ENCODE peak calls at places on chromosome 17, in five cellular contexts. A, G, Z, B and H are unnamed samples. For H3K4me1, the result is how much of the 10 kb centered on the place peaks cover.

GRCh38 chr17:6823011-6823442 is 8.5 kb downstream of the TEKT1 start:
- DNase-seq in B (no peak), Z (no peak), G (no peak), A (peak), H (no peak)

GRCh38 chr17:38613981-38614779 is 8.4 kb upstream of the SRCIN1 start:
- DNase-seq in Z (peak), A (no peak), B (no peak), G (no peak), H (no peak)

GRCh38 chr17:59547131-59547915 is 18.1 kb upstream of the DHX40 start:
- DNase-seq in B (no peak), G (no peak), A (no peak), Z (no peak), H (no peak)

GRCh38 chr17:19329839-19330238 is 32.7 kb downstream of the B9D1 start:
- DNase-seq in G (no peak), A (no peak), Z (peak), B (no peak), H (no peak)

GRCh38 chr17:21177401-21177800 is 36.6 kb downstream of the TMEM11 start:
- DNase-seq in Z (peak), G (no peak), B (no peak), A (no peak), H (no peak)

GRCh38 chr17:62644487-62645173 is 17.2 kb downstream of the MRC2 start:
- DNase-seq in B (no peak), G (no peak), A (peak), Z (peak), H (no peak)

GRCh38 chr17:17355426-17355825 is 52.3 kb downstream of the NT5M start:
- DNase-seq in B (no peak), A (no peak), Z (peak), G (no peak), H (no peak)

GRCh38 chr17:17743391-17744112 is 62.3 kb downstream of the RAI1 start:
- DNase-seq in G (no peak), A (no peak), B (no peak), Z (no peak), H (no peak)

GRCh38 chr17:79435296-79435695 is 175.6 kb downstream of the RBFOX3 start:
- DNase-seq in G (no peak), A (no peak), B (no peak), Z (no peak), H (no peak)

GRCh38 chr17:3990391-3991127 is 26.3 kb upstream of the ATP2A3 start:
- DNase-seq in Z (no peak), B (no peak), G (no peak), A (no peak), H (peak)

GRCh38 chr17:5931611-5932010 is 138.6 kb upstream of the WSCD1 start:
- DNase-seq in Z (no peak), G (no peak), A (no peak), B (no peak), H (peak)

GRCh38 chr17:51479303-51479702 is 219.0 kb downstream of the UTP18 start:
- DNase-seq in G (no peak), B (no peak), A (no peak), Z (no peak), H (no peak)

GRCh38 chr17:77286641-77287431 is 146.1 kb downstream of the SEC14L1 start:
- DNase-seq in A (peak), B (no peak), Z (peak), G (no peak), H (peak)
- TF ChIP-seq EP300 in A (peak), B (no peak), Z (no peak), G (no peak), H (peak)

GRCh38 chr17:42045719-42046118 is 4.7 kb downstream of the C17orf113 start:
- DNase-seq in B (no peak), Z (no peak), A (no peak), G (no peak), H (no peak)

GRCh38 chr17:42050360-42051012 is at the start of gene C17orf113:
- DNase-seq in A (peak), B (no peak), Z (peak), G (no peak), H (peak)

GRCh38 chr17:42049834-42050359 is 504 bp downstream of the C17orf113 start:
- DNase-seq in Z (no peak), B (no peak), G (no peak), A (no peak), H (no peak)

GRCh38 chr17:42051013-42051400 is 606 bp upstream of the C17orf113 start:
- DNase-seq in B (no peak), Z (no peak), A (no peak), G (no peak), H (no peak)

GRCh38 chr17:42047343-42047742 is 3.1 kb downstream of the C17orf113 start:
- DNase-seq in B (no peak), Z (no peak), A (no peak), G (no peak), H (no peak)
- H3K4me1 ChIP-seq in B (under half), Z (under half), A (under half), G (under half), H (under half)

GRCh38 chr17:7915611-7916382 is at the start of gene RNF227:
- DNase-seq in G (no peak), B (peak), Z (peak), A (peak), H (peak)
- TF ChIP-seq POLR2A in G (no peak), B (peak), Z (no peak), A (peak), H (peak)

DNA sequence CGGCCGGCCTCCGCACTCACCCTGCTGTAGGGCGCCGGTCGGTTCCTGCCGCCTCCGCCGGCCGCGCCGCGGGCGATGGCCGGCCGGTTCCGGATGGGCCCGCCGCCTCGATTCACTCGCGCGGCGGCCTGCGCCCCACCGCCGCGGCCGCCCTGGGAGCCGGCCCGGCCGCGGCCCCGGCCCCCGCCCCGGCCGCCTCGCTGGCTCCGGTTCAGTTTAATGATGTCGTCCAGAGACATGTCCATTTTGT is 158 bp downstream of the ALYREF start:
- DNase-seq in Z (no peak), G (no peak), B (no peak), A (no peak), H (no peak)
- TF ChIP-seq EP300 in Z (no peak), G (no peak), B (no peak), A (no peak), H (no peak)